ENCODE peak calls at places on chromosomes 12 and 14, in four cellular contexts. One of them, this sample, is unnamed.

GRCh38 chr12:10304161-10304574 is 3.5 kb upstream of the KLRD1 start:
- DNase-seq in upper lobe of right lung: no peak
- DNase-seq in fibroblast of the aortic adventitia: peak
- DNase-seq in PC-3: peak
- DNase-seq in this sample: no peak

GRCh38 chr12:113086249-113087164 is 30.0 kb downstream of the DTX1 start:
- DNase-seq in fibroblast of the aortic adventitia: no peak
- DNase-seq in upper lobe of right lung: no peak
- DNase-seq in PC-3: no peak
- DNase-seq in this sample: no peak

GRCh38 chr14:73714656-73715081 is 485 bp upstream of the PNMA1 start:
- DNase-seq in fibroblast of the aortic adventitia: peak
- DNase-seq in PC-3: peak
- DNase-seq in upper lobe of right lung: no peak
- DNase-seq in this sample: no peak

GRCh38 chr12:128449146-128449894 is 182.3 kb downstream of the TMEM132C start:
- DNase-seq in fibroblast of the aortic adventitia: no peak
- DNase-seq in PC-3: peak
- DNase-seq in upper lobe of right lung: no peak
- DNase-seq in this sample: no peak

GRCh38 chr12:68246350-68246749 is 7.1 kb downstream of the IL22 start:
- DNase-seq in upper lobe of right lung: no peak
- DNase-seq in fibroblast of the aortic adventitia: no peak
- DNase-seq in PC-3: no peak
- DNase-seq in this sample: no peak

GRCh38 chr12:53612978-53613377 is 13.2 kb downstream of the ATF7 start:
- DNase-seq in upper lobe of right lung: no peak
- DNase-seq in PC-3: no peak
- DNase-seq in fibroblast of the aortic adventitia: no peak
- DNase-seq in this sample: no peak

GRCh38 chr12:120224304-120225199 is 23.6 kb upstream of the RPLP0 start:
- DNase-seq in upper lobe of right lung: peak
- DNase-seq in PC-3: no peak
- DNase-seq in fibroblast of the aortic adventitia: peak
- DNase-seq in this sample: no peak

GRCh38 chr12:48852734-48853168 is 788 bp upstream of the DDX23 start:
- DNase-seq in upper lobe of right lung: no peak
- DNase-seq in fibroblast of the aortic adventitia: no peak
- DNase-seq in PC-3: no peak
- DNase-seq in this sample: no peak

GRCh38 chr14:54356172-54356571 is 40.6 kb upstream of the CDKN3 start:
- DNase-seq in PC-3: peak
- DNase-seq in fibroblast of the aortic adventitia: no peak
- DNase-seq in upper lobe of right lung: no peak
- DNase-seq in this sample: no peak

GRCh38 chr12:114777052-114777451 is 93.1 kb upstream of the TBX3 start:
- DNase-seq in fibroblast of the aortic adventitia: peak
- DNase-seq in upper lobe of right lung: no peak
- DNase-seq in PC-3: peak
- DNase-seq in this sample: no peak

GRCh38 chr14:68637106-68638021 is 155.5 kb downstream of the ZFP36L1 start:
- DNase-seq in fibroblast of the aortic adventitia: peak
- DNase-seq in PC-3: no peak
- DNase-seq in upper lobe of right lung: peak
- DNase-seq in this sample: peak

GRCh38 chr14:83419420-83419819 is 1885.8 kb upstream of the SEL1L start:
- DNase-seq in PC-3: no peak
- DNase-seq in fibroblast of the aortic adventitia: no peak
- DNase-seq in upper lobe of right lung: peak
- DNase-seq in this sample: no peak

GRCh38 chr12:94753071-94753779 is 102.9 kb upstream of the TMCC3 start:
- DNase-seq in upper lobe of right lung: no peak
- DNase-seq in PC-3: no peak
- DNase-seq in fibroblast of the aortic adventitia: peak
- DNase-seq in this sample: no peak

GRCh38 chr14:55233591-55233990 is 37.6 kb upstream of the FBXO34 start:
- DNase-seq in PC-3: no peak
- DNase-seq in upper lobe of right lung: no peak
- DNase-seq in fibroblast of the aortic adventitia: no peak
- DNase-seq in this sample: no peak

GRCh38 chr12:100401660-100402059 is 44.8 kb downstream of the SLC17A8 start:
- DNase-seq in PC-3: peak
- DNase-seq in upper lobe of right lung: no peak
- DNase-seq in fibroblast of the aortic adventitia: peak
- DNase-seq in this sample: no peak

GRCh38 chr14:55245657-55246268 is 25.5 kb upstream of the FBXO34 start:
- DNase-seq in PC-3: peak
- DNase-seq in upper lobe of right lung: no peak
- DNase-seq in fibroblast of the aortic adventitia: peak
- DNase-seq in this sample: no peak

GRCh38 chr12:83093426-83093825 is 406.7 kb downstream of the TMTC2 start:
- DNase-seq in PC-3: no peak
- DNase-seq in fibroblast of the aortic adventitia: no peak
- DNase-seq in upper lobe of right lung: no peak
- DNase-seq in this sample: no peak

GRCh38 chr12:50764116-50764860 is 387 bp downstream of the ATF1 start:
- DNase-seq in upper lobe of right lung: peak
- DNase-seq in fibroblast of the aortic adventitia: peak
- DNase-seq in PC-3: no peak
- DNase-seq in this sample: peak

GRCh38 chr12:90855534-90855933 is 99.4 kb downstream of the CCER1 start:
- DNase-seq in fibroblast of the aortic adventitia: no peak
- DNase-seq in upper lobe of right lung: no peak
- DNase-seq in PC-3: no peak
- DNase-seq in this sample: no peak

GRCh38 chr14:42532194-42532593 is 925.5 kb downstream of the LRFN5 start:
- DNase-seq in fibroblast of the aortic adventitia: no peak
- DNase-seq in PC-3: no peak
- DNase-seq in upper lobe of right lung: no peak
- DNase-seq in this sample: no peak

GRCh38 chr14:98947911-98948595 is 323.9 kb downstream of the BCL11B start:
- DNase-seq in upper lobe of right lung: no peak
- DNase-seq in PC-3: no peak
- DNase-seq in fibroblast of the aortic adventitia: no peak
- DNase-seq in this sample: no peak

GRCh38 chr12:71626768-71627167 is 36.9 kb downstream of the ZFC3H1 start:
- DNase-seq in upper lobe of right lung: no peak
- DNase-seq in PC-3: peak
- DNase-seq in fibroblast of the aortic adventitia: peak
- DNase-seq in this sample: no peak

GRCh38 chr12:104620761-104621531 is 164.2 kb downstream of the CHST11 start:
- DNase-seq in upper lobe of right lung: no peak
- DNase-seq in PC-3: no peak
- DNase-seq in fibroblast of the aortic adventitia: peak
- DNase-seq in this sample: no peak

GRCh38 chr12:1918875-1919236 is 404 bp upstream of the CACNA2D4 start:
- DNase-seq in upper lobe of right lung: no peak
- DNase-seq in PC-3: no peak
- DNase-seq in fibroblast of the aortic adventitia: no peak
- DNase-seq in this sample: peak

GRCh38 chr14:39293629-39294028 is 59.9 kb downstream of the MIA2 start:
- DNase-seq in PC-3: no peak
- DNase-seq in upper lobe of right lung: no peak
- DNase-seq in fibroblast of the aortic adventitia: no peak
- DNase-seq in this sample: no peak

GRCh38 chr14:91716999-91717398 is 14.9 kb downstream of the CATSPERB start:
- DNase-seq in fibroblast of the aortic adventitia: no peak
- DNase-seq in PC-3: no peak
- DNase-seq in upper lobe of right lung: no peak
- DNase-seq in this sample: no peak

GRCh38 chr12:19517583-19517982 is 78.3 kb downstream of the AEBP2 start:
- DNase-seq in PC-3: no peak
- DNase-seq in upper lobe of right lung: no peak
- DNase-seq in fibroblast of the aortic adventitia: peak
- DNase-seq in this sample: no peak

GRCh38 chr12:79000501-79000900 is 135.9 kb downstream of the SYT1 start:
- DNase-seq in upper lobe of right lung: no peak
- DNase-seq in PC-3: no peak
- DNase-seq in fibroblast of the aortic adventitia: peak
- DNase-seq in this sample: no peak

GRCh38 chr14:22830329-22831010 is 783 bp downstream of the MRPL52 start:
- DNase-seq in upper lobe of right lung: no peak
- DNase-seq in PC-3: no peak
- DNase-seq in fibroblast of the aortic adventitia: no peak
- DNase-seq in this sample: no peak

GRCh38 chr14:32510815-32511214 is 181.7 kb downstream of the AKAP6 start:
- DNase-seq in fibroblast of the aortic adventitia: no peak
- DNase-seq in upper lobe of right lung: no peak
- DNase-seq in PC-3: no peak
- DNase-seq in this sample: no peak

GRCh38 chr12:30643366-30643765 is 52.3 kb downstream of the IPO8 start:
- DNase-seq in PC-3: peak
- DNase-seq in fibroblast of the aortic adventitia: no peak
- DNase-seq in upper lobe of right lung: no peak
- DNase-seq in this sample: no peak

GRCh38 chr12:90712671-90713070 is 242.3 kb downstream of the CCER1 start:
- DNase-seq in upper lobe of right lung: no peak
- DNase-seq in PC-3: peak
- DNase-seq in fibroblast of the aortic adventitia: no peak
- DNase-seq in this sample: no peak

GRCh38 chr14:51562816-51563215 is 88.9 kb upstream of the FRMD6 start:
- DNase-seq in upper lobe of right lung: no peak
- DNase-seq in PC-3: peak
- DNase-seq in fibroblast of the aortic adventitia: no peak
- DNase-seq in this sample: no peak

GRCh38 chr14:76056128-76056527 is 70.6 kb downstream of the IFT43 start:
- DNase-seq in fibroblast of the aortic adventitia: no peak
- DNase-seq in upper lobe of right lung: no peak
- DNase-seq in PC-3: peak
- DNase-seq in this sample: no peak
- TF ChIP-seq CTCF in fibroblast of the aortic adventitia: peak
- TF ChIP-seq CTCF in upper lobe of right lung: peak
- TF ChIP-seq CTCF in PC-3: peak
- TF ChIP-seq CTCF in this sample: peak

GRCh38 chr14:104031384-104031783 is 54.1 kb upstream of the ASPG start:
- DNase-seq in upper lobe of right lung: no peak
- DNase-seq in PC-3: no peak
- DNase-seq in fibroblast of the aortic adventitia: no peak
- DNase-seq in this sample: no peak

GRCh38 chr14:104025481-104025975 is 60.0 kb upstream of the ASPG start:
- DNase-seq in PC-3: no peak
- DNase-seq in upper lobe of right lung: no peak
- DNase-seq in fibroblast of the aortic adventitia: no peak
- DNase-seq in this sample: no peak

GRCh38 chr14:104023325-104024055 is 62.0 kb upstream of the ASPG start:
- DNase-seq in upper lobe of right lung: no peak
- DNase-seq in PC-3: no peak
- DNase-seq in fibroblast of the aortic adventitia: no peak
- DNase-seq in this sample: no peak

GRCh38 chr14:104030958-104031357 is 54.5 kb upstream of the ASPG start:
- DNase-seq in fibroblast of the aortic adventitia: no peak
- DNase-seq in PC-3: no peak
- DNase-seq in upper lobe of right lung: no peak
- DNase-seq in this sample: no peak

DNA sequence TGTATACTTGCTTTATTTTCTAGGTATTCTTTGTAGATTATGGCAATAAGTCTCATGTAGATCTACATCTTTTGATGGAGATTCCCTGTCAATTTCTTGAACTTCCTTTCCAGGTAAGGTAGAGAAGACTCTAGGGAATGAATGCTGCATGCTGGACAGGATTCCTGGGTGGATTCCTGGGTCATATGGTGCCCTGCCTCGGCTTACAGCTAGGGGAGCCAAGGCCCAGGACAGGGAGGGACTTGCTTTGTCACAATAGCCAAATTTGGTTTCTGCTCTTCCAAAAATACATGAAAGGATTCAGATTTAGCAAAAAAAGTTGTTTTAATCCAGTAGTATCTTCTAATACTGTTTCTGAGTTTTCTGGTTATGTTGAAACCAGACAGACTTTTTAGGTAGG is 59.5 kb upstream of the ASPG start:
- DNase-seq in upper lobe of right lung: no peak
- DNase-seq in fibroblast of the aortic adventitia: no peak
- DNase-seq in PC-3: no peak
- DNase-seq in this sample: no peak
- TF ChIP-seq CTCF in upper lobe of right lung: no peak
- TF ChIP-seq CTCF in fibroblast of the aortic adventitia: no peak
- TF ChIP-seq CTCF in PC-3: no peak
- TF ChIP-seq CTCF in this sample: no peak

DNA sequence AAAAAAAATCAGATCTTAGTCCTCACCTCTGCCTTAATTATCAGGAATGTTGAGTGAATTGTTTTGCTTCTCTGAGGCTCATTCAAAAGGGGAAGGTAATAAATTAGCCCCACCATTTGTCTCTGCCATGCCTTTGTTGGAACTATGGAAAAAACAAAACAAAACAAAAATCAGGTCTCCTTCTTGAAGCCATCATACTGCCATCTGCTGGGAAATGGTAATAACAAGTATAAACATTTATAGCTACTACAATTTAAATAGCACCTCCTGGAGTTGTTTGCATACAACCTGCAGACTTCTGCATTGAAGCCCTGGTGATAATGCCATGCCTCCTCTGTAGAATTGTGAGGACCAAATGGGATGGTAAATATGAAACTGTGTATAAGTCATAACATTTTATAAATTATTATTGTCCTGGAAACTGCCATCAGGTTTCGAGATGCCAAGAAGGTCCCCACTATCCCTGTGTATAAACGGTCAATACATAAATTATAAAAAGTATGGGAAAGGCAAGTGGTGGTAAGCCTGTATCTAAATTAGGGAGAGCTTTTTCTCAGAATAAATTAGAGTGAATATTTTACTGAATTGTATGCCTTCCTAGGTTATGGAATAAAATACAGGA is 87.2 kb upstream of the FGD4 start:
- DNase-seq in fibroblast of the aortic adventitia: peak
- DNase-seq in PC-3: peak
- DNase-seq in upper lobe of right lung: no peak
- DNase-seq in this sample: no peak
- TF ChIP-seq CTCF in fibroblast of the aortic adventitia: peak
- TF ChIP-seq CTCF in PC-3: peak
- TF ChIP-seq CTCF in upper lobe of right lung: peak
- TF ChIP-seq CTCF in this sample: peak

DNA sequence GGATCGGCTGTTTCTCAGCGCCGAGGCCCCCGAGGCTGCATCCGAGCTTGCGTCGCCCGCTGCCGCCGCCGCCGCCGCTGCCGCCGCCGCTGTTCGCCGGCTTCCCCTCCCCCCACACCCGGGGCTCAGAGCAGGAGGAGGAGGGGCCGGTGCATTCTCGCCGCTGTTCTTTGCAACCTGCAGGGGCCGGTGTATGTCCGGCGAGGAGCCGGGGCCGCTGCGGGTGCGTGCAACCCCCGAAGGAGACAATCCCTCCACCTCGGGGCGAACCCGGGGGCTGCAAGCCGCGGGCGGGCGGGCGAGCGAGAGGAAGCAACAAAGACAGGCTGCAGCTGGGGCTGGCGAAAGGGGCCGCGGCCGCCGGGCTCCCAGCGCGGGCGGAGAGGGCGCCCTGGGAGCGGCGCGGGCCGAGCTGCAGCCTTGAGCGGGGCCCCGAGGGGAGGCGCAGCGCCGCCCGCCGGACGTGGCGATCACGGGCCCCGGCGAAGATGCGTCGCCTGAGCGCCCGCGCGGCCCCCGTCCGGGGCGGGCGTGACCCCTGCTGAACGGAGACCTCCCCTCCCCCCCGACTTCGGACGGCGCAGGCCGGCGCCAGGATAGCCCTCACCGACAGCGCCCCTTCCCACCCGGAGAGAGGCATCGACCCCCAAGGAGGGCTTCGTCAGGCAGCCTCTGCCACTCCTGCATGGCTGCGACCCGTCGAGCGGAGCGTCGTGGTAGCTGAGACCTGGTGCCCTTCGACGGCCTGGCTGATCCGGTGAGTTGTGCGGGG is 702 bp downstream of the FAM222A start:
- DNase-seq in fibroblast of the aortic adventitia: peak
- DNase-seq in upper lobe of right lung: peak
- DNase-seq in PC-3: peak
- DNase-seq in this sample: no peak
- TF ChIP-seq CTCF in fibroblast of the aortic adventitia: no peak
- TF ChIP-seq CTCF in upper lobe of right lung: peak
- TF ChIP-seq CTCF in PC-3: peak
- TF ChIP-seq CTCF in this sample: peak